ENCODE peak calls at places on chromosomes 5 and 9, in four cellular contexts. Q, U, M and C are unnamed samples.

GRCh38 chr5:44664711-44665100 is 144.0 kb upstream of the MRPS30 start:
- DNase-seq in U (no peak), Q (no peak), M (no peak), C (no peak)

GRCh38 chr9:113187935-113188595 is 33.0 kb downstream of the FKBP15 start:
- DNase-seq in U (peak), M (no peak), Q (peak), C (peak)

GRCh38 chr9:89477395-89477794 is 20.5 kb downstream of the SEMA4D start:
- DNase-seq in M (peak), Q (no peak), U (no peak), C (no peak)

GRCh38 chr9:92647671-92648446 is 22.1 kb downstream of the IPPK start:
- DNase-seq in Q (no peak), U (no peak), M (no peak), C (peak)

GRCh38 chr9:121916008-121916407 is 177.1 kb downstream of the TTLL11 start:
- DNase-seq in M (no peak), Q (no peak), U (peak), C (no peak)

GRCh38 chr5:90356612-90357011 is 52.9 kb downstream of the CETN3 start:
- DNase-seq in U (no peak), Q (no peak), M (no peak), C (no peak)

GRCh38 chr9:35110327-35110758 is 5.3 kb downstream of the ATOSB start:
- DNase-seq in Q (no peak), M (no peak), U (peak), C (no peak)

GRCh38 chr9:123438821-123439220 is 82.8 kb downstream of the CRB2 start:
- DNase-seq in M (no peak), U (no peak), Q (no peak), C (no peak)

GRCh38 chr5:125874717-125875116 is 548.5 kb upstream of the GRAMD2B start:
- DNase-seq in M (no peak), U (peak), Q (no peak), C (no peak)

GRCh38 chr5:21238786-21239185 is 1250.8 kb upstream of the CDH18 start:
- DNase-seq in Q (no peak), U (no peak), M (no peak), C (no peak)

GRCh38 chr5:4781312-4781711 is 358.8 kb upstream of the ADAMTS16 start:
- DNase-seq in U (no peak), Q (no peak), M (no peak), C (no peak)

GRCh38 chr5:5422819-5423515 is 490 bp downstream of the ICE1 start:
- DNase-seq in Q (no peak), M (peak), U (no peak), C (peak)

GRCh38 chr9:27497883-27498553 is 26.1 kb upstream of the IFNK start:
- DNase-seq in M (no peak), Q (no peak), U (no peak), C (no peak)

GRCh38 chr9:79489241-79490000 is 82.3 kb upstream of the TLE4 start:
- DNase-seq in Q (no peak), M (no peak), U (peak), C (no peak)

GRCh38 chr9:91837982-91838731 is 111.9 kb downstream of the ROR2 start:
- DNase-seq in Q (no peak), M (no peak), U (no peak), C (no peak)

GRCh38 chr5:124736111-124736813 is 10.2 kb downstream of the ZNF608 start:
- DNase-seq in U (peak), Q (no peak), M (no peak), C (no peak)

GRCh38 chr9:82911997-82912396 is 150.9 kb downstream of the RASEF start:
- DNase-seq in Q (no peak), M (no peak), U (no peak), C (no peak)

GRCh38 chr5:78574731-78575161 is 73.8 kb downstream of the LHFPL2 start:
- DNase-seq in Q (no peak), U (no peak), M (no peak), C (peak)

GRCh38 chr5:92527311-92528078 is 1053.5 kb downstream of the NR2F1-AS1 start:
- DNase-seq in M (no peak), U (peak), Q (no peak), C (no peak)

GRCh38 chr9:14511452-14511851 is 181.8 kb downstream of the ZDHHC21 start:
- DNase-seq in Q (no peak), U (peak), M (no peak), C (no peak)

GRCh38 chr5:120174089-120174488 is 290.0 kb upstream of the PRR16 start:
- DNase-seq in Q (no peak), U (no peak), M (no peak), C (no peak)

GRCh38 chr9:129587487-129588262 is 33.2 kb downstream of the C9orf50 start:
- DNase-seq in M (no peak), U (no peak), Q (no peak), C (no peak)

GRCh38 chr5:76337949-76338589 is 65.0 kb upstream of the IQGAP2 start:
- DNase-seq in Q (no peak), M (peak), U (peak), C (no peak)

GRCh38 chr5:141084487-141084989 is 9.9 kb upstream of the PCDHB2 start:
- DNase-seq in U (peak), M (peak), Q (no peak), C (no peak)

GRCh38 chr9:133354766-133355165 is 1.5 kb downstream of the SURF1 start:
- DNase-seq in U (no peak), Q (peak), M (no peak), C (no peak)

GRCh38 chr5:76104027-76104426 is 20.8 kb downstream of the SV2C start:
- DNase-seq in U (no peak), Q (no peak), M (peak), C (no peak)

GRCh38 chr5:56457887-56458451 is 224.8 kb upstream of the ANKRD55 start:
- DNase-seq in M (no peak), Q (no peak), U (no peak), C (no peak)

GRCh38 chr5:16791036-16791705 is 144.9 kb downstream of the MYO10 start:
- DNase-seq in U (peak), Q (no peak), M (peak), C (no peak)